ENCODE peak calls at places on chromosomes 11 and 22, in five cellular contexts. U, A, C, P and L are unnamed samples.

GRCh38 chr11:131694526-131695424 is 324.4 kb downstream of the NTM start:
- DNase-seq in U (peak; percentile 69), C (peak; percentile 51), A (peak; percentile 95), P (peak; percentile 75), L (peak; percentile 76)

GRCh38 chr11:32316846-32317525 is 118.4 kb downstream of the WT1 start:
- DNase-seq in U (no peak), A (no peak), P (no peak), C (no peak), L (peak; percentile 12)

GRCh38 chr22:43876866-43877509 is 14.7 kb upstream of the SULT4A1 start:
- DNase-seq in A (no peak), P (no peak), U (no peak), C (no peak), L (no peak)

GRCh38 chr11:64372802-64373597 is 14.0 kb downstream of the RPS6KA4 start:
- DNase-seq in U (peak; percentile 44), A (no peak), C (no peak), P (no peak), L (peak; percentile 93)

GRCh38 chr11:111605681-111606080 is 3.4 kb downstream of the SIK2 start:
- DNase-seq in P (no peak), U (no peak), C (no peak), A (no peak), L (peak; percentile 33)

GRCh38 chr22:44576311-44577260 is 78.6 kb upstream of the RTL6 start:
- DNase-seq in A (no peak), P (no peak), U (no peak), C (no peak), L (no peak)

GRCh38 chr22:48045369-48045768 is 1282.9 kb downstream of the TBC1D22A start:
- DNase-seq in U (no peak), A (peak; percentile 67), C (no peak), P (no peak), L (no peak)

GRCh38 chr11:112288021-112288420 is 27.4 kb upstream of the PLET1 start:
- DNase-seq in C (no peak), A (no peak), P (no peak), U (no peak), L (no peak)

GRCh38 chr11:126359431-126360048 is 4.1 kb downstream of the ST3GAL4 start:
- DNase-seq in P (no peak), U (no peak), A (peak; percentile 91), C (no peak), L (peak; percentile 76)

GRCh38 chr11:35390737-35391682 is 28.3 kb downstream of the SLC1A2 start:
- DNase-seq in U (peak; percentile 31), C (peak; percentile 35), P (peak; percentile 73), A (no peak), L (no peak)

GRCh38 chr11:12461516-12461915 is 84.1 kb downstream of the PARVA start:
- DNase-seq in C (no peak), U (no peak), A (no peak), P (no peak), L (peak; percentile 96)

GRCh38 chr11:61477734-61478148 is 30.8 kb upstream of the LRRC10B start:
- DNase-seq in P (peak; percentile 57), C (peak; percentile 30), U (peak; percentile 24), A (no peak), L (peak; percentile 55)

GRCh38 chr22:46671824-46672432 is 51.7 kb downstream of the GRAMD4 start:
- DNase-seq in U (no peak), P (no peak), C (no peak), A (no peak), L (no peak)

GRCh38 chr22:44648085-44648820 is 53.8 kb upstream of the PRR5 start:
- DNase-seq in P (no peak), U (no peak), C (no peak), A (no peak), L (peak; percentile 41)

GRCh38 chr22:40410272-40410671 is 39.9 kb downstream of the SGSM3 start:
- DNase-seq in C (no peak), A (peak; percentile 81), U (no peak), P (no peak), L (no peak)

GRCh38 chr11:63485777-63486176 is 5.2 kb downstream of the PLAAT5 start:
- DNase-seq in C (no peak), A (no peak), P (no peak), U (no peak), L (no peak)

GRCh38 chr22:47307812-47308211 is 545.4 kb downstream of the TBC1D22A start:
- DNase-seq in A (peak; percentile 13), U (no peak), P (no peak), C (no peak), L (no peak)

GRCh38 chr11:8102296-8102915 is 21.4 kb downstream of the TUB start:
- DNase-seq in P (no peak), A (no peak), U (no peak), C (no peak), L (no peak)

GRCh38 chr11:119713361-119714040 is 15.5 kb downstream of the NECTIN1 start:
- DNase-seq in U (no peak), P (no peak), C (no peak), A (no peak), L (peak; percentile 63)

GRCh38 chr22:26362471-26362870 is 66.6 kb upstream of the ASPHD2 start:
- DNase-seq in A (no peak), U (no peak), C (no peak), P (no peak), L (no peak)

GRCh38 chr11:12587333-12587997 is 86.8 kb upstream of the TEAD1 start:
- DNase-seq in C (no peak), A (no peak), U (no peak), P (no peak), L (peak; percentile 27)

GRCh38 chr11:34149274-34149673 is 43.8 kb downstream of the NAT10 start:
- DNase-seq in U (no peak), C (no peak), A (no peak), P (no peak), L (no peak)

GRCh38 chr11:78646564-78647185 is 72.0 kb upstream of the NARS2 start:
- DNase-seq in C (peak; percentile 52), P (peak; percentile 78), U (peak; percentile 32), A (peak; percentile 79), L (peak; percentile 76)

GRCh38 chr22:27537481-27537891 is 264.1 kb downstream of the MN1 start:
- DNase-seq in U (no peak), P (no peak), A (no peak), C (no peak), L (no peak)

GRCh38 chr11:100816823-100817222 is 129.7 kb downstream of the ARHGAP42 start:
- DNase-seq in A (no peak), U (no peak), C (no peak), P (no peak), L (peak; percentile 96)

GRCh38 chr11:95716266-95716665 is 73.3 kb downstream of the FAM76B start:
- DNase-seq in C (no peak), A (no peak), U (no peak), P (no peak), L (no peak)